ENCODE peak calls at places on chromosomes 3 and 15, in six cellular contexts. One of them, this sample, is unnamed.

GRCh38 chr3:108486910-108487309 is 23.5 kb downstream of the MYH15 start:
- DNase-seq in AG08396: peak; percentile 21
- DNase-seq in stimulated activated CD8-positive, alpha-beta memory T cell treated with anti-CD3 and anti-CD28 coated beads, Interleukin-15, amount 100 ng/mL, for 24 hours: no peak
- DNase-seq in T-helper 1 cell: no peak
- DNase-seq in NCI-H2029: no peak
- DNase-seq in dorsolateral prefrontal cortex: peak; percentile 27
- DNase-seq in this sample: no peak

GRCh38 chr15:49624046-49624445 is 3.2 kb downstream of the DTWD1 start:
- DNase-seq in AG08396: peak; percentile 23
- DNase-seq in stimulated activated CD8-positive, alpha-beta memory T cell treated with anti-CD3 and anti-CD28 coated beads, Interleukin-15, amount 100 ng/mL, for 24 hours: no peak
- DNase-seq in T-helper 1 cell: no peak
- DNase-seq in NCI-H2029: no peak
- DNase-seq in dorsolateral prefrontal cortex: no peak
- DNase-seq in this sample: no peak

GRCh38 chr15:47571241-47571640 is 146.1 kb upstream of the SEMA6D start:
- DNase-seq in AG08396: no peak
- DNase-seq in stimulated activated CD8-positive, alpha-beta memory T cell treated with anti-CD3 and anti-CD28 coated beads, Interleukin-15, amount 100 ng/mL, for 24 hours: no peak
- DNase-seq in T-helper 1 cell: no peak
- DNase-seq in NCI-H2029: no peak
- DNase-seq in dorsolateral prefrontal cortex: no peak
- DNase-seq in this sample: no peak

GRCh38 chr3:156010829-156011228 is 109.5 kb upstream of the KCNAB1 start:
- DNase-seq in AG08396: no peak
- DNase-seq in stimulated activated CD8-positive, alpha-beta memory T cell treated with anti-CD3 and anti-CD28 coated beads, Interleukin-15, amount 100 ng/mL, for 24 hours: no peak
- DNase-seq in T-helper 1 cell: no peak
- DNase-seq in NCI-H2029: no peak
- DNase-seq in dorsolateral prefrontal cortex: peak; percentile 43
- DNase-seq in this sample: no peak

GRCh38 chr3:36697397-36698001 is 66.9 kb downstream of the DCLK3 start:
- DNase-seq in AG08396: no peak
- DNase-seq in stimulated activated CD8-positive, alpha-beta memory T cell treated with anti-CD3 and anti-CD28 coated beads, Interleukin-15, amount 100 ng/mL, for 24 hours: no peak
- DNase-seq in T-helper 1 cell: no peak
- DNase-seq in NCI-H2029: peak; percentile 29
- DNase-seq in dorsolateral prefrontal cortex: no peak
- DNase-seq in this sample: no peak

GRCh38 chr3:125163739-125164601 is 48.6 kb downstream of the SLC12A8 start:
- DNase-seq in AG08396: peak; percentile 39
- DNase-seq in stimulated activated CD8-positive, alpha-beta memory T cell treated with anti-CD3 and anti-CD28 coated beads, Interleukin-15, amount 100 ng/mL, for 24 hours: no peak
- DNase-seq in T-helper 1 cell: no peak
- DNase-seq in NCI-H2029: peak; percentile 27
- DNase-seq in dorsolateral prefrontal cortex: no peak
- DNase-seq in this sample: no peak

GRCh38 chr3:123618768-123619484 is 34.1 kb upstream of the HACD2 start:
- DNase-seq in AG08396: no peak
- DNase-seq in stimulated activated CD8-positive, alpha-beta memory T cell treated with anti-CD3 and anti-CD28 coated beads, Interleukin-15, amount 100 ng/mL, for 24 hours: no peak
- DNase-seq in T-helper 1 cell: no peak
- DNase-seq in NCI-H2029: peak; percentile 10
- DNase-seq in dorsolateral prefrontal cortex: peak; percentile 35
- DNase-seq in this sample: peak; percentile 65

GRCh38 chr3:110623571-110623970 is 448.0 kb upstream of the NECTIN3 start:
- DNase-seq in AG08396: no peak
- DNase-seq in stimulated activated CD8-positive, alpha-beta memory T cell treated with anti-CD3 and anti-CD28 coated beads, Interleukin-15, amount 100 ng/mL, for 24 hours: no peak
- DNase-seq in T-helper 1 cell: no peak
- DNase-seq in NCI-H2029: no peak
- DNase-seq in dorsolateral prefrontal cortex: no peak
- DNase-seq in this sample: no peak

GRCh38 chr3:126536126-126536525 is 12.2 kb downstream of the CHST13 start:
- DNase-seq in AG08396: no peak
- DNase-seq in stimulated activated CD8-positive, alpha-beta memory T cell treated with anti-CD3 and anti-CD28 coated beads, Interleukin-15, amount 100 ng/mL, for 24 hours: no peak
- DNase-seq in T-helper 1 cell: no peak
- DNase-seq in NCI-H2029: no peak
- DNase-seq in dorsolateral prefrontal cortex: no peak
- DNase-seq in this sample: no peak

GRCh38 chr3:119588112-119588511 is 8.8 kb downstream of the ADPRH start:
- DNase-seq in AG08396: no peak
- DNase-seq in stimulated activated CD8-positive, alpha-beta memory T cell treated with anti-CD3 and anti-CD28 coated beads, Interleukin-15, amount 100 ng/mL, for 24 hours: no peak
- DNase-seq in T-helper 1 cell: no peak
- DNase-seq in NCI-H2029: no peak
- DNase-seq in dorsolateral prefrontal cortex: no peak
- DNase-seq in this sample: no peak

GRCh38 chr3:4999626-5000184 is 20.5 kb downstream of the BHLHE40 start:
- DNase-seq in AG08396: no peak
- DNase-seq in stimulated activated CD8-positive, alpha-beta memory T cell treated with anti-CD3 and anti-CD28 coated beads, Interleukin-15, amount 100 ng/mL, for 24 hours: no peak
- DNase-seq in T-helper 1 cell: no peak
- DNase-seq in NCI-H2029: peak; percentile 25
- DNase-seq in dorsolateral prefrontal cortex: no peak
- DNase-seq in this sample: no peak

GRCh38 chr15:44381223-44381622 is 46.2 kb upstream of the CTDSPL2 start:
- DNase-seq in AG08396: no peak
- DNase-seq in stimulated activated CD8-positive, alpha-beta memory T cell treated with anti-CD3 and anti-CD28 coated beads, Interleukin-15, amount 100 ng/mL, for 24 hours: no peak
- DNase-seq in T-helper 1 cell: no peak
- DNase-seq in NCI-H2029: no peak
- DNase-seq in dorsolateral prefrontal cortex: no peak
- DNase-seq in this sample: no peak

GRCh38 chr15:84887928-84888327 is 3.5 kb downstream of the SLC28A1 start:
- DNase-seq in AG08396: no peak
- DNase-seq in stimulated activated CD8-positive, alpha-beta memory T cell treated with anti-CD3 and anti-CD28 coated beads, Interleukin-15, amount 100 ng/mL, for 24 hours: no peak
- DNase-seq in T-helper 1 cell: no peak
- DNase-seq in NCI-H2029: no peak
- DNase-seq in dorsolateral prefrontal cortex: no peak
- DNase-seq in this sample: no peak

GRCh38 chr15:101550124-101550523 is 60.6 kb upstream of the PCSK6 start:
- DNase-seq in AG08396: no peak
- DNase-seq in stimulated activated CD8-positive, alpha-beta memory T cell treated with anti-CD3 and anti-CD28 coated beads, Interleukin-15, amount 100 ng/mL, for 24 hours: no peak
- DNase-seq in T-helper 1 cell: no peak
- DNase-seq in NCI-H2029: no peak
- DNase-seq in dorsolateral prefrontal cortex: no peak
- DNase-seq in this sample: no peak

GRCh38 chr3:154421067-154421466 is 8.9 kb downstream of the GPR149 start:
- DNase-seq in AG08396: no peak
- DNase-seq in stimulated activated CD8-positive, alpha-beta memory T cell treated with anti-CD3 and anti-CD28 coated beads, Interleukin-15, amount 100 ng/mL, for 24 hours: no peak
- DNase-seq in T-helper 1 cell: no peak
- DNase-seq in NCI-H2029: no peak
- DNase-seq in dorsolateral prefrontal cortex: no peak
- DNase-seq in this sample: no peak

GRCh38 chr3:59502806-59503205 is 453.0 kb upstream of the CFAP20DC start:
- DNase-seq in AG08396: peak; percentile 76
- DNase-seq in stimulated activated CD8-positive, alpha-beta memory T cell treated with anti-CD3 and anti-CD28 coated beads, Interleukin-15, amount 100 ng/mL, for 24 hours: no peak
- DNase-seq in T-helper 1 cell: no peak
- DNase-seq in NCI-H2029: no peak
- DNase-seq in dorsolateral prefrontal cortex: no peak
- DNase-seq in this sample: no peak

GRCh38 chr3:50495609-50496423 is 7.6 kb downstream of the CACNA2D2 start:
- DNase-seq in AG08396: no peak
- DNase-seq in stimulated activated CD8-positive, alpha-beta memory T cell treated with anti-CD3 and anti-CD28 coated beads, Interleukin-15, amount 100 ng/mL, for 24 hours: no peak
- DNase-seq in T-helper 1 cell: no peak
- DNase-seq in NCI-H2029: no peak
- DNase-seq in dorsolateral prefrontal cortex: no peak
- DNase-seq in this sample: no peak

GRCh38 chr15:41546846-41547786 is 3.1 kb upstream of the RPAP1 start:
- DNase-seq in AG08396: peak; percentile 35
- DNase-seq in stimulated activated CD8-positive, alpha-beta memory T cell treated with anti-CD3 and anti-CD28 coated beads, Interleukin-15, amount 100 ng/mL, for 24 hours: no peak
- DNase-seq in T-helper 1 cell: no peak
- DNase-seq in NCI-H2029: no peak
- DNase-seq in dorsolateral prefrontal cortex: no peak
- DNase-seq in this sample: no peak

GRCh38 chr15:101113114-101114005 is 138.5 kb downstream of the CHSY1 start:
- DNase-seq in AG08396: no peak
- DNase-seq in stimulated activated CD8-positive, alpha-beta memory T cell treated with anti-CD3 and anti-CD28 coated beads, Interleukin-15, amount 100 ng/mL, for 24 hours: no peak
- DNase-seq in T-helper 1 cell: no peak
- DNase-seq in NCI-H2029: no peak
- DNase-seq in dorsolateral prefrontal cortex: no peak
- DNase-seq in this sample: no peak

GRCh38 chr3:172203522-172204258 is 164.3 kb downstream of the FNDC3B start:
- DNase-seq in AG08396: no peak
- DNase-seq in stimulated activated CD8-positive, alpha-beta memory T cell treated with anti-CD3 and anti-CD28 coated beads, Interleukin-15, amount 100 ng/mL, for 24 hours: no peak
- DNase-seq in T-helper 1 cell: no peak
- DNase-seq in NCI-H2029: peak; percentile 93
- DNase-seq in dorsolateral prefrontal cortex: peak; percentile 35
- DNase-seq in this sample: peak; percentile 31

This sample was measured in C1 segment of cervical spinal cord.